ENCODE peak calls at places on chromosome 22, in five cellular contexts. One of them, this sample, is unnamed.

GRCh38 chr22:50531546-50532352 is 1.9 kb upstream of the TYMP start:
- DNase-seq in stimulated activated CD4-positive, alpha-beta T cell treated with anti-CD3 and anti-CD28 coated beads, Interleukin-15, amount 100 ng/mL, for 48 hours: no peak
- DNase-seq in NK-92 treated with Interleukin-12 subunit alpha and Interleukin-12 subunit beta, amount 100 ng/mL, for 24 hours: peak; percentile 58
- DNase-seq in GF-D8: no peak
- DNase-seq in HS-5: no peak
- DNase-seq in this sample: peak; percentile 78

GRCh38 chr22:27628891-27629631 is 172.5 kb downstream of the MN1 start:
- DNase-seq in stimulated activated CD4-positive, alpha-beta T cell treated with anti-CD3 and anti-CD28 coated beads, Interleukin-15, amount 100 ng/mL, for 48 hours: no peak
- DNase-seq in NK-92 treated with Interleukin-12 subunit alpha and Interleukin-12 subunit beta, amount 100 ng/mL, for 24 hours: no peak
- DNase-seq in GF-D8: no peak
- DNase-seq in HS-5: no peak
- DNase-seq in this sample: no peak

GRCh38 chr22:31241936-31242335 is 29.8 kb downstream of the LIMK2 start:
- DNase-seq in stimulated activated CD4-positive, alpha-beta T cell treated with anti-CD3 and anti-CD28 coated beads, Interleukin-15, amount 100 ng/mL, for 48 hours: no peak
- DNase-seq in NK-92 treated with Interleukin-12 subunit alpha and Interleukin-12 subunit beta, amount 100 ng/mL, for 24 hours: no peak
- DNase-seq in GF-D8: no peak
- DNase-seq in HS-5: peak; percentile 43
- DNase-seq in this sample: no peak

GRCh38 chr22:27842994-27843431 is 41.5 kb upstream of the MN1 start:
- DNase-seq in stimulated activated CD4-positive, alpha-beta T cell treated with anti-CD3 and anti-CD28 coated beads, Interleukin-15, amount 100 ng/mL, for 48 hours: no peak
- DNase-seq in NK-92 treated with Interleukin-12 subunit alpha and Interleukin-12 subunit beta, amount 100 ng/mL, for 24 hours: no peak
- DNase-seq in GF-D8: no peak
- DNase-seq in HS-5: no peak
- DNase-seq in this sample: no peak

GRCh38 chr22:49784987-49785614 is 42.6 kb downstream of the BRD1 start:
- DNase-seq in stimulated activated CD4-positive, alpha-beta T cell treated with anti-CD3 and anti-CD28 coated beads, Interleukin-15, amount 100 ng/mL, for 48 hours: no peak
- DNase-seq in NK-92 treated with Interleukin-12 subunit alpha and Interleukin-12 subunit beta, amount 100 ng/mL, for 24 hours: no peak
- DNase-seq in GF-D8: no peak
- DNase-seq in HS-5: no peak
- DNase-seq in this sample: no peak

GRCh38 chr22:45105281-45105700 is 58.4 kb upstream of the NUP50 start:
- DNase-seq in stimulated activated CD4-positive, alpha-beta T cell treated with anti-CD3 and anti-CD28 coated beads, Interleukin-15, amount 100 ng/mL, for 48 hours: no peak
- DNase-seq in NK-92 treated with Interleukin-12 subunit alpha and Interleukin-12 subunit beta, amount 100 ng/mL, for 24 hours: no peak
- DNase-seq in GF-D8: no peak
- DNase-seq in HS-5: peak; percentile 90
- DNase-seq in this sample: no peak

GRCh38 chr22:22474733-22475132 is 33.8 kb downstream of the ZNF280B start:
- DNase-seq in stimulated activated CD4-positive, alpha-beta T cell treated with anti-CD3 and anti-CD28 coated beads, Interleukin-15, amount 100 ng/mL, for 48 hours: no peak
- DNase-seq in NK-92 treated with Interleukin-12 subunit alpha and Interleukin-12 subunit beta, amount 100 ng/mL, for 24 hours: no peak
- DNase-seq in GF-D8: no peak
- DNase-seq in HS-5: no peak
- DNase-seq in this sample: no peak

GRCh38 chr22:27682438-27682837 is 119.1 kb downstream of the MN1 start:
- DNase-seq in stimulated activated CD4-positive, alpha-beta T cell treated with anti-CD3 and anti-CD28 coated beads, Interleukin-15, amount 100 ng/mL, for 48 hours: no peak
- DNase-seq in NK-92 treated with Interleukin-12 subunit alpha and Interleukin-12 subunit beta, amount 100 ng/mL, for 24 hours: no peak
- DNase-seq in GF-D8: no peak
- DNase-seq in HS-5: no peak
- DNase-seq in this sample: no peak

GRCh38 chr22:41752011-41752975 is 48.2 kb upstream of the CCDC134 start:
- DNase-seq in stimulated activated CD4-positive, alpha-beta T cell treated with anti-CD3 and anti-CD28 coated beads, Interleukin-15, amount 100 ng/mL, for 48 hours: no peak
- DNase-seq in NK-92 treated with Interleukin-12 subunit alpha and Interleukin-12 subunit beta, amount 100 ng/mL, for 24 hours: no peak
- DNase-seq in GF-D8: no peak
- DNase-seq in HS-5: no peak
- DNase-seq in this sample: no peak

GRCh38 chr22:41302016-41302767 is 867 bp downstream of the ZC3H7B start:
- DNase-seq in stimulated activated CD4-positive, alpha-beta T cell treated with anti-CD3 and anti-CD28 coated beads, Interleukin-15, amount 100 ng/mL, for 48 hours: no peak
- DNase-seq in NK-92 treated with Interleukin-12 subunit alpha and Interleukin-12 subunit beta, amount 100 ng/mL, for 24 hours: no peak
- DNase-seq in GF-D8: no peak
- DNase-seq in HS-5: no peak
- DNase-seq in this sample: no peak

GRCh38 chr22:46018859-46019258 is 41.9 kb upstream of the WNT7B start:
- DNase-seq in stimulated activated CD4-positive, alpha-beta T cell treated with anti-CD3 and anti-CD28 coated beads, Interleukin-15, amount 100 ng/mL, for 48 hours: no peak
- DNase-seq in NK-92 treated with Interleukin-12 subunit alpha and Interleukin-12 subunit beta, amount 100 ng/mL, for 24 hours: no peak
- DNase-seq in GF-D8: no peak
- DNase-seq in HS-5: no peak
- DNase-seq in this sample: no peak

GRCh38 chr22:20080776-20081654 is 974 bp downstream of the DGCR8 start:
- DNase-seq in stimulated activated CD4-positive, alpha-beta T cell treated with anti-CD3 and anti-CD28 coated beads, Interleukin-15, amount 100 ng/mL, for 48 hours: no peak
- DNase-seq in NK-92 treated with Interleukin-12 subunit alpha and Interleukin-12 subunit beta, amount 100 ng/mL, for 24 hours: no peak
- DNase-seq in GF-D8: no peak
- DNase-seq in HS-5: peak; percentile 45
- DNase-seq in this sample: no peak

GRCh38 chr22:39949964-39950737 is 10.0 kb upstream of the TMA7B start:
- DNase-seq in stimulated activated CD4-positive, alpha-beta T cell treated with anti-CD3 and anti-CD28 coated beads, Interleukin-15, amount 100 ng/mL, for 48 hours: no peak
- DNase-seq in NK-92 treated with Interleukin-12 subunit alpha and Interleukin-12 subunit beta, amount 100 ng/mL, for 24 hours: no peak
- DNase-seq in GF-D8: no peak
- DNase-seq in HS-5: no peak
- DNase-seq in this sample: no peak

GRCh38 chr22:41699264-41700104 is at the start of gene MEI1:
- DNase-seq in stimulated activated CD4-positive, alpha-beta T cell treated with anti-CD3 and anti-CD28 coated beads, Interleukin-15, amount 100 ng/mL, for 48 hours: peak; percentile 88
- DNase-seq in NK-92 treated with Interleukin-12 subunit alpha and Interleukin-12 subunit beta, amount 100 ng/mL, for 24 hours: no peak
- DNase-seq in GF-D8: no peak
- DNase-seq in HS-5: no peak
- DNase-seq in this sample: peak; percentile 70

GRCh38 chr22:49589301-49589700 is 238.4 kb downstream of the BRD1 start:
- DNase-seq in stimulated activated CD4-positive, alpha-beta T cell treated with anti-CD3 and anti-CD28 coated beads, Interleukin-15, amount 100 ng/mL, for 48 hours: no peak
- DNase-seq in NK-92 treated with Interleukin-12 subunit alpha and Interleukin-12 subunit beta, amount 100 ng/mL, for 24 hours: no peak
- DNase-seq in GF-D8: no peak
- DNase-seq in HS-5: no peak
- DNase-seq in this sample: no peak

This sample was measured in HL-60.